ENCODE peak calls at places on chromosomes 3 and 15, in six cellular contexts. One of them, this sample, is unnamed. For H3K4me1, the result is how much of the 10 kb centered on the place peaks cover.

GRCh38 chr15:39404767-39405173 is 176.1 kb upstream of the THBS1 start:
- DNase-seq in K562: peak
- DNase-seq in fibroblast of lung: peak
- DNase-seq in IMR-90: peak
- DNase-seq in HepG2: no peak
- DNase-seq in GM23248: peak
- DNase-seq in this sample: peak

GRCh38 chr15:79339588-79340314 is 28.8 kb downstream of the TMED3 start:
- DNase-seq in fibroblast of lung: peak
- DNase-seq in GM23248: peak
- DNase-seq in IMR-90: peak
- DNase-seq in HepG2: peak
- DNase-seq in K562: peak
- DNase-seq in this sample: peak

GRCh38 chr15:64842099-64842940 is 605 bp downstream of the PLEKHO2 start:
- DNase-seq in GM23248: peak
- DNase-seq in fibroblast of lung: no peak
- DNase-seq in IMR-90: peak
- DNase-seq in K562: peak
- DNase-seq in HepG2: no peak
- DNase-seq in this sample: peak

GRCh38 chr15:48602358-48603122 is 43.0 kb downstream of the FBN1 start:
- DNase-seq in GM23248: peak
- DNase-seq in K562: no peak
- DNase-seq in HepG2: no peak
- DNase-seq in IMR-90: peak
- DNase-seq in fibroblast of lung: peak
- DNase-seq in this sample: no peak

GRCh38 chr3:33064929-33065328 is 32.0 kb downstream of the GLB1 start:
- DNase-seq in K562: no peak
- DNase-seq in IMR-90: no peak
- DNase-seq in fibroblast of lung: no peak
- DNase-seq in GM23248: no peak
- DNase-seq in HepG2: peak
- DNase-seq in this sample: no peak

GRCh38 chr3:171807129-171807675 is 3.1 kb downstream of the PLD1 start:
- DNase-seq in GM23248: no peak
- DNase-seq in K562: no peak
- DNase-seq in IMR-90: no peak
- DNase-seq in fibroblast of lung: no peak
- DNase-seq in HepG2: no peak
- DNase-seq in this sample: no peak

GRCh38 chr15:80586141-80586540 is 109.0 kb upstream of the ABHD17C start:
- DNase-seq in K562: no peak
- DNase-seq in GM23248: no peak
- DNase-seq in HepG2: no peak
- DNase-seq in fibroblast of lung: no peak
- DNase-seq in IMR-90: no peak
- DNase-seq in this sample: peak

GRCh38 chr3:60600848-60601247 is 650.4 kb downstream of the FHIT start:
- DNase-seq in fibroblast of lung: no peak
- DNase-seq in IMR-90: no peak
- DNase-seq in K562: no peak
- DNase-seq in HepG2: no peak
- DNase-seq in GM23248: no peak
- DNase-seq in this sample: no peak

GRCh38 chr3:182909318-182910040 is 70.9 kb downstream of the DCUN1D1 start:
- DNase-seq in HepG2: no peak
- DNase-seq in K562: peak
- DNase-seq in fibroblast of lung: peak
- DNase-seq in GM23248: peak
- DNase-seq in IMR-90: no peak
- DNase-seq in this sample: peak

GRCh38 chr3:49199244-49199899 is 28.0 kb downstream of the KLHDC8B start:
- DNase-seq in K562: no peak
- DNase-seq in HepG2: no peak
- DNase-seq in IMR-90: peak
- DNase-seq in GM23248: peak
- DNase-seq in fibroblast of lung: peak
- DNase-seq in this sample: peak

DNA sequence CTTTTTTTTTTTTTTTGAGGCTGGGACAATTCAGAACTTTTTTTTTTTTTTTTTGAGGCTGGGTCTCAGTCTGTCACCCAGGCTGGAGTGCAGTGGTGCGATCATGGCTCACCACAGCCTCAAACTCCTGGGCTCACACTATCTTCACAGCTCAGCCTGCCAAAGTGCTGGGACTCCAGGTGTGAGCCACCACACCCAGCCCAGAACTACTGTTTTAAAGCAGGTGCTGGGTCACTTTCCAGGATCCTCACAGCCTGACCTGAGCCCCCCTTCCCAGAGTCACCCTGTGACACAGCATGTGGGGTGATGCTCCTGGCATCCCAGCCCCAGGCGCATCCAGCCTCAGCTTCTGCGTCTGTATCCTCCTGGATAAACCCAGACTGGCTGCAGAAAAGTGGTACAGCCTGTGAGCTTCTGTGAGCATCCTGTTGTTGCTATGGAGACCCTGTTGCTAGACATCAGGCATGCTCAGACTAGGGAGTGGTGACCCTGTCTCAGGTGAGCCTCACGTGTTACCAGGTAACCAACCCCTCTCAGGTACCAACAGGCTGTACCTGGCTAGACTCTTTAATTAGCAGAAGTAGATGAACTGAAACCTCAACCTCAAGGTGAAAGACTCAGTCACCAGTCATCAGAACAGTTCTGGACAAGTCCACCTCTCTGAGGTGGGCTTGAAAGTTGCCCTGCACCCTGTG is 15.0 kb downstream of the KLF13 start:
- DNase-seq in K562: no peak
- DNase-seq in HepG2: no peak
- DNase-seq in GM23248: no peak
- DNase-seq in IMR-90: no peak
- DNase-seq in fibroblast of lung: no peak
- DNase-seq in this sample: peak
- H3K4me1 ChIP-seq in K562: under half
- H3K4me1 ChIP-seq in HepG2: under half
- H3K4me1 ChIP-seq in GM23248: under half
- H3K4me1 ChIP-seq in IMR-90: under half
- H3K4me1 ChIP-seq in fibroblast of lung: under half
- H3K4me1 ChIP-seq in this sample: half or more

GRCh38 chr3:16350953-16351318 is 85.9 kb downstream of the OXNAD1 start:
- DNase-seq in fibroblast of lung: no peak
- DNase-seq in GM23248: peak
- DNase-seq in K562: no peak
- DNase-seq in HepG2: no peak
- DNase-seq in IMR-90: peak
- DNase-seq in this sample: no peak
- H3K4me2 ChIP-seq in fibroblast of lung: no peak
- H3K4me2 ChIP-seq in GM23248: peak
- H3K4me2 ChIP-seq in K562: no peak
- H3K4me2 ChIP-seq in HepG2: no peak
- H3K4me2 ChIP-seq in IMR-90: no peak
- H3K4me2 ChIP-seq in this sample: no peak

GRCh38 chr3:39892068-39892467 is 82.7 kb downstream of the MYRIP start:
- DNase-seq in GM23248: no peak
- DNase-seq in fibroblast of lung: no peak
- DNase-seq in K562: no peak
- DNase-seq in HepG2: no peak
- DNase-seq in IMR-90: no peak
- DNase-seq in this sample: no peak

GRCh38 chr3:39900462-39901002 is 91.1 kb downstream of the MYRIP start:
- DNase-seq in fibroblast of lung: no peak
- DNase-seq in HepG2: peak
- DNase-seq in IMR-90: no peak
- DNase-seq in GM23248: peak
- DNase-seq in K562: no peak
- DNase-seq in this sample: peak

DNA sequence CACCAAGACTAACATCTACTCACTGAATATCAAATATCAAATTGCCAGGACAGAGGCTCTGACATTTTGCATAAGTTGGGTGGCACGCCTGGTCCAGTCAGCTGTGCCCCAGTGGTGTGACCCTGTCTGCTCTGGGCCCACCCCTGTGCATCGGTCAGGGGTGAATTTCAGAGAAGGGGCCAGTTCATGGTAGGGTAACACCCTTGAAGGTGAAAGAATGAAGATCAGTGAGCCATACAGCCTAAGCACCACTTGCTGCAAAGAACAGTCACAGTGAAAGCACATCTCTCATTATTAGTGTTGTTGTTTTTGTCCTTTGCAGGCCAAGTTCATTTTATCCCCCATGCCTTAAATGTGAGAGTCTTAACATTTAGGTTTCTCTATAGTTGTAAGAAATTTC is 86.8 kb downstream of the MYRIP start:
- DNase-seq in fibroblast of lung: no peak
- DNase-seq in HepG2: no peak
- DNase-seq in IMR-90: no peak
- DNase-seq in K562: no peak
- DNase-seq in GM23248: no peak
- DNase-seq in this sample: no peak
- H3K4me1 ChIP-seq in fibroblast of lung: under half
- H3K4me1 ChIP-seq in HepG2: under half
- H3K4me1 ChIP-seq in IMR-90: under half
- H3K4me1 ChIP-seq in K562: under half
- H3K4me1 ChIP-seq in GM23248: under half
- H3K4me1 ChIP-seq in this sample: under half

GRCh38 chr3:156479574-156479973 is 75.3 kb downstream of the SSR3 start:
- DNase-seq in IMR-90: no peak
- DNase-seq in HepG2: no peak
- DNase-seq in K562: no peak
- DNase-seq in GM23248: no peak
- DNase-seq in fibroblast of lung: no peak
- DNase-seq in this sample: no peak

GRCh38 chr3:156483426-156483825 is 71.5 kb downstream of the SSR3 start:
- DNase-seq in IMR-90: peak
- DNase-seq in HepG2: no peak
- DNase-seq in fibroblast of lung: peak
- DNase-seq in K562: peak
- DNase-seq in GM23248: peak
- DNase-seq in this sample: peak

GRCh38 chr3:156478931-156479330 is 76.0 kb downstream of the SSR3 start:
- DNase-seq in fibroblast of lung: no peak
- DNase-seq in HepG2: no peak
- DNase-seq in K562: no peak
- DNase-seq in IMR-90: no peak
- DNase-seq in GM23248: no peak
- DNase-seq in this sample: no peak

GRCh38 chr3:156483002-156483401 is 71.9 kb downstream of the SSR3 start:
- DNase-seq in K562: no peak
- DNase-seq in HepG2: no peak
- DNase-seq in IMR-90: no peak
- DNase-seq in fibroblast of lung: no peak
- DNase-seq in GM23248: no peak
- DNase-seq in this sample: no peak

GRCh38 chr3:156480949-156481348 is 74.0 kb downstream of the SSR3 start:
- DNase-seq in HepG2: no peak
- DNase-seq in IMR-90: no peak
- DNase-seq in GM23248: no peak
- DNase-seq in fibroblast of lung: no peak
- DNase-seq in K562: no peak
- DNase-seq in this sample: no peak
- H3K4me2 ChIP-seq in HepG2: no peak
- H3K4me2 ChIP-seq in IMR-90: no peak
- H3K4me2 ChIP-seq in GM23248: no peak
- H3K4me2 ChIP-seq in fibroblast of lung: no peak
- H3K4me2 ChIP-seq in K562: no peak
- H3K4me2 ChIP-seq in this sample: no peak

GRCh38 chr15:44636976-44637375 is 26.5 kb downstream of the SPG11 start:
- DNase-seq in fibroblast of lung: no peak
- DNase-seq in K562: no peak
- DNase-seq in GM23248: peak
- DNase-seq in IMR-90: no peak
- DNase-seq in HepG2: no peak
- DNase-seq in this sample: no peak
- H3K4me1 ChIP-seq in fibroblast of lung: under half
- H3K4me1 ChIP-seq in K562: under half
- H3K4me1 ChIP-seq in GM23248: under half
- H3K4me1 ChIP-seq in IMR-90: under half
- H3K4me1 ChIP-seq in HepG2: under half
- H3K4me1 ChIP-seq in this sample: under half

GRCh38 chr3:29319262-29319661 is 38.4 kb downstream of the RBMS3 start:
- DNase-seq in GM23248: no peak
- DNase-seq in IMR-90: no peak
- DNase-seq in HepG2: no peak
- DNase-seq in fibroblast of lung: no peak
- DNase-seq in K562: no peak
- DNase-seq in this sample: no peak
- H3K4me2 ChIP-seq in GM23248: no peak
- H3K4me2 ChIP-seq in IMR-90: no peak
- H3K4me2 ChIP-seq in HepG2: no peak
- H3K4me2 ChIP-seq in fibroblast of lung: peak
- H3K4me2 ChIP-seq in K562: no peak
- H3K4me2 ChIP-seq in this sample: peak

DNA sequence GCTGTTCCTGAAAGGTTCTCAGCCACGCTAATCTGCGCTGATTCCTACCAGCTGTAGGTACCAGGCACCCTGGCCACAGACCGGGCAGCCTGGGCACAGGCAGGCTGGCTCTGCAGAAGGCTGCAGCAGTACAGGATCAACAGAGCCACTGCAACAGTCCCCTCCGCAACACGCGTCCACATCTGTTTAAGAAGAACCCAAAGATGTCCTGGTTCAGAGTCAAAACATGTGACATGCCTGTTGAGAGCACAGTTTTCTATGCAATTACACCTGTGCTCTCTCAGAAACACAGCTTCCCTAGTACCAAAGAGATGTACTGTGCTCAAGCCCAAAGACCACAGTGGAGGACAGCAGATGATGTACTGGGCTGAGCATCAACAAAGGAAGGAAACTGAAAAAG is 18.8 kb downstream of the LRIG1 start:
- DNase-seq in HepG2: no peak
- DNase-seq in K562: no peak
- DNase-seq in GM23248: no peak
- DNase-seq in fibroblast of lung: no peak
- DNase-seq in IMR-90: no peak
- DNase-seq in this sample: no peak
- H3K4me1 ChIP-seq in HepG2: half or more
- H3K4me1 ChIP-seq in K562: under half
- H3K4me1 ChIP-seq in GM23248: under half
- H3K4me1 ChIP-seq in fibroblast of lung: under half
- H3K4me1 ChIP-seq in IMR-90: under half
- H3K4me1 ChIP-seq in this sample: under half

GRCh38 chr3:187899246-187899645 is 154.0 kb upstream of the BCL6 start:
- DNase-seq in IMR-90: no peak
- DNase-seq in GM23248: no peak
- DNase-seq in K562: no peak
- DNase-seq in fibroblast of lung: no peak
- DNase-seq in HepG2: no peak
- DNase-seq in this sample: no peak
- H3K4me2 ChIP-seq in IMR-90: no peak
- H3K4me2 ChIP-seq in GM23248: no peak
- H3K4me2 ChIP-seq in K562: no peak
- H3K4me2 ChIP-seq in fibroblast of lung: no peak
- H3K4me2 ChIP-seq in HepG2: no peak
- H3K4me2 ChIP-seq in this sample: no peak

DNA sequence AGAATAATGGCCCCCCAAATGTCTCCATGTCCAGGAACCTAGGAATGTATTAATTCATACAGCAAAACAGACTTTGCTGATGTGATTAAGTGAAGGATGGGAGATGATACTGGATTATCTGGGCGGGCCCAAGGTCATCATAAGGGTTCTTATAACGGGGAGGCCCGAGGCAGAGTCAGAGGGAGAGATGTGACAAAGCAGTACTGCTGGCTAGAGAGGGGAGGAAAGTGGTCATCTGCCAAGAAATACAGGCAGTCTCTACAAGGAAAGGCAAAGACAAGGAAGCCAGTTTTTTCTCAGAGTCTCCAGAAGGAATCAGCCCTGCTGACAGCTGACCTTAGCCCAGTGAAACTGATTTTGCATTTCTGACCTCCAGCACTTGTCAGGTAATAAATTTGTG is 66.2 kb upstream of the CORO2B start:
- DNase-seq in HepG2: no peak
- DNase-seq in GM23248: no peak
- DNase-seq in K562: no peak
- DNase-seq in IMR-90: no peak
- DNase-seq in fibroblast of lung: no peak
- DNase-seq in this sample: no peak
- H3K4me1 ChIP-seq in HepG2: under half
- H3K4me1 ChIP-seq in GM23248: under half
- H3K4me1 ChIP-seq in K562: under half
- H3K4me1 ChIP-seq in IMR-90: under half
- H3K4me1 ChIP-seq in fibroblast of lung: under half
- H3K4me1 ChIP-seq in this sample: under half

This sample was measured in mammary epithelial cell.